ENCODE peak calls at places on chromosomes 6 and 20, in ten cellular contexts. W is psoas muscle, B is upper lobe of left lung, H is AG10803, R is transverse colon, F is suprapubic skin, O is astrocyte of the cerebellum, E is neural progenitor cell, C is MM.1S, J is stomach. A is an unnamed sample.

GRCh38 chr6:148985499-148985898 is 238.7 kb downstream of the UST start:
- DNase-seq in H (no peak), F (no peak), E (no peak), O (no peak), J (no peak), C (no peak), W (no peak), B (no peak), R (no peak), A (no peak)

GRCh38 chr20:1415667-1416468 is 23.0 kb upstream of the FKBP1A start:
- DNase-seq in W (no peak), E (no peak), B (peak; percentile 45), O (no peak), H (peak; percentile 93), F (no peak), R (no peak), C (no peak), J (no peak), A (no peak)

GRCh38 chr20:41645372-41645771 is 27.2 kb upstream of the CHD6 start:
- DNase-seq in C (no peak), J (no peak), B (no peak), E (no peak), O (no peak), R (no peak), F (no peak), W (no peak), H (peak; percentile 5), A (no peak)

GRCh38 chr20:58640446-58640845 is 10.6 kb upstream of the STX16 start:
- DNase-seq in H (no peak), E (no peak), J (no peak), B (peak; percentile 9), W (no peak), C (no peak), F (no peak), R (no peak), O (peak; percentile 59), A (no peak)

GRCh38 chr6:168968228-168968627 is 285.4 kb downstream of the THBS2 start:
- DNase-seq in C (peak; percentile 73), H (peak; percentile 99), W (peak; percentile 76), F (no peak), J (no peak), B (no peak), R (peak; percentile 57), E (peak; percentile 7), O (peak; percentile 95), A (no peak)

GRCh38 chr6:47599512-47599911 is 98.9 kb upstream of the ADGRF4 start:
- DNase-seq in W (no peak), C (no peak), R (no peak), O (no peak), E (no peak), F (no peak), J (no peak), B (no peak), H (no peak), A (no peak)

GRCh38 chr20:23161968-23162696 is 76.0 kb upstream of the CD93 start:
- DNase-seq in W (peak; percentile 95), H (no peak), J (peak; percentile 94), C (no peak), E (no peak), F (peak; percentile 93), R (peak; percentile 93), O (peak; percentile 55), B (peak; percentile 98), A (peak; percentile 75)

GRCh38 chr6:82364087-82365010 is 732 bp downstream of the TPBG start:
- DNase-seq in H (peak; percentile 69), E (peak; percentile 84), W (peak; percentile 70), C (no peak), R (peak; percentile 46), J (peak; percentile 49), B (peak; percentile 39), F (peak; percentile 83), O (no peak), A (peak; percentile 52)

GRCh38 chr20:40770564-40771307 is 81.7 kb upstream of the MAFB start:
- DNase-seq in H (no peak), F (no peak), J (no peak), W (no peak), R (peak; percentile 21), O (no peak), B (peak; percentile 52), C (no peak), E (no peak), A (no peak)

GRCh38 chr6:110646951-110647910 is 168.0 kb downstream of the CDK19 start:
- DNase-seq in O (no peak), F (no peak), W (no peak), R (no peak), E (peak; percentile 2), H (no peak), J (no peak), C (no peak), B (no peak), A (no peak)
- TF ChIP-seq CTCF in O (peak; percentile 32), F (no peak), W (no peak), R (peak; percentile 14), E (peak; percentile 46), H (peak; percentile 30), J (peak; percentile 23), C (peak; percentile 43), B (no peak), A (peak; percentile 16)

DNA sequence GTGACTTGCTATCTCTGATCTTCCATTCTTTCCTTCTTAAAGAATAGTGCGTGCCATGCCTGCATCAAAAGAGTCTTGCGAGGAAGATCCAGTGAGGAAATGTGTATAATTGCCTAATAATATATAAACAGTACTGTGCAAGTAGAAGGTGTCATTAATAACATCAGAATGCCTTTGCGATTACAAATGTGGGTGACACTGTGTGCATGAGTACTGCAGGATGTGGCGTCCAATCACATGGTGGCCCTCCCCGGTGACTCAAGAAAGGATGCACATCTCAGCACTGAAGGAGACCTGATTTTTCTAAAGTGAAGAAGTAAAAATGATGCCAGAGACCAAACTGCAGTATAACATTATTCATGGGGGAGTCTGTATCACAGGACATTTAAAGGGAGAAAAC is 107.5 kb upstream of the EDN1 start:
- DNase-seq in R (no peak), H (peak; percentile 35), B (no peak), J (no peak), E (no peak), C (no peak), W (no peak), O (no peak), F (no peak), A (no peak)
- H3K4me3 ChIP-seq in R (no peak overlapping the region), H (no peak overlapping the region), B (no peak overlapping the region), J (no peak overlapping the region), E (no peak overlapping the region), C (no peak overlapping the region), W (no peak overlapping the region), O (no peak overlapping the region), F (no peak overlapping the region), A (no peak overlapping the region)

GRCh38 chr20:10524034-10524476 is 89.0 kb downstream of the SLX4IP start:
- DNase-seq in W (peak; percentile 83), O (peak; percentile 52), B (no peak), R (peak; percentile 60), J (no peak), H (peak; percentile 29), F (peak; percentile 82), E (peak; percentile 72), C (no peak), A (no peak)
- TF ChIP-seq CTCF in W (no peak), O (no peak), B (no peak), R (no peak), J (no peak), H (no peak), F (no peak), E (no peak), C (no peak), A (no peak)

GRCh38 chr6:38715016-38715809 is at the start of gene DNAH8:
- DNase-seq in W (no peak), H (no peak), C (no peak), E (no peak), J (no peak), B (no peak), O (no peak), R (no peak), F (no peak), A (peak; percentile 21)
- H3K4me3 ChIP-seq in W (peak within 1 kb of the TSS; percentile 52), H (peak within 1 kb of the TSS; percentile 22), C (no peak within 1 kb of the TSS), E (no peak within 1 kb of the TSS), J (peak within 1 kb of the TSS; percentile 34), B (no peak within 1 kb of the TSS), O (peak within 1 kb of the TSS; percentile 36), R (peak within 1 kb of the TSS; percentile 22), F (peak within 1 kb of the TSS; percentile 40), A (peak within 1 kb of the TSS; percentile 26)